ENCODE peak calls at places on chromosomes 1 and 21, in nine cellular contexts. J is RWPE1; V is NCI-H524; D is fibroblast of mammary gland; X is activated CD8-positive, alpha-beta T cell treated with anti-CD3 and anti-CD28 coated beads for 36 hours; S is HFF-Myc; U is fibroblast of gingiva; I is lower leg skin; B is neuronal stem cell. C is an unnamed sample.

GRCh38 chr1:32963746-32964460 is 706 bp downstream of the RNF19B start:
- DNase-seq in J (peak), V (peak), D (no peak), X (peak), S (no peak), U (peak), I (peak), B (peak), C (peak)

GRCh38 chr1:25647106-25647505 is 30.5 kb downstream of the MAN1C1 start:
- DNase-seq in J (no peak), V (no peak), D (no peak), X (no peak), S (no peak), U (no peak), I (peak), B (no peak), C (no peak)

GRCh38 chr1:221672160-221672762 is 69.6 kb downstream of the DUSP10 start:
- DNase-seq in J (no peak), V (no peak), D (peak), X (no peak), S (peak), U (peak), I (no peak), B (no peak), C (no peak)

GRCh38 chr1:87061742-87062156 is 147.3 kb downstream of the HS2ST1 start:
- DNase-seq in J (peak), V (no peak), D (peak), X (no peak), S (peak), U (peak), I (no peak), B (no peak), C (peak)

GRCh38 chr1:90579212-90579802 is 137.8 kb downstream of the BARHL2 start:
- DNase-seq in J (peak), V (peak), D (peak), X (no peak), S (peak), U (peak), I (no peak), B (peak), C (peak)

GRCh38 chr1:23798662-23799142 is 1.9 kb downstream of the GALE start:
- DNase-seq in J (no peak), V (no peak), D (no peak), X (peak), S (no peak), U (no peak), I (no peak), B (no peak), C (no peak)

GRCh38 chr21:32538147-32538792 is 47.1 kb downstream of the TCP10L start:
- DNase-seq in J (no peak), V (no peak), D (no peak), X (peak), S (no peak), U (no peak), I (no peak), B (no peak), C (no peak)

GRCh38 chr1:102434421-102434820 is 437.7 kb upstream of the OLFM3 start:
- DNase-seq in J (no peak), V (peak), D (peak), X (peak), S (no peak), U (no peak), I (no peak), B (peak), C (peak)

GRCh38 chr1:22872971-22873664 is 99.5 kb downstream of the LACTBL1 start:
- DNase-seq in J (no peak), V (no peak), D (peak), X (no peak), S (no peak), U (no peak), I (no peak), B (no peak), C (no peak)

C was measured in GM12865.